ENCODE peak calls at places on chromosomes 13 and 19, in four cellular contexts. P is lung, O is Peyer's patch, T is K562. H is an unnamed sample.

GRCh38 chr13:34842466-34842865 is 99.6 kb upstream of the NBEA start:
- DNase-seq in O (no peak), T (no peak), P (no peak), H (no peak)

GRCh38 chr13:109088101-109088500 is 458.7 kb downstream of the MYO16 start:
- DNase-seq in T (no peak), O (no peak), P (no peak), H (no peak)

GRCh38 chr19:10292789-10293636 is 3.3 kb downstream of the ICAM5 start:
- DNase-seq in P (no peak), O (peak; percentile 52), T (peak; percentile 77), H (no peak)

GRCh38 chr19:35978271-35978670 is 16.7 kb upstream of the SDHAF1 start:
- DNase-seq in O (no peak), T (no peak), P (no peak), H (no peak)

GRCh38 chr13:31930901-31931522 is 100.6 kb upstream of the FRY start:
- DNase-seq in T (no peak), P (no peak), O (no peak), H (no peak)

GRCh38 chr13:45731455-45731854 is 29.3 kb downstream of the CBY2 start:
- DNase-seq in P (no peak), O (no peak), T (no peak), H (no peak)

GRCh38 chr19:58086825-58087710 is 11.0 kb downstream of the ZSCAN18 start:
- DNase-seq in P (no peak), O (no peak), T (no peak), H (no peak)

GRCh38 chr13:92407858-92408257 is 818.7 kb upstream of the GPC6 start:
- DNase-seq in T (no peak), O (no peak), P (no peak), H (no peak)

GRCh38 chr13:78742659-78743058 is 83.7 kb upstream of the OBI1 start:
- DNase-seq in P (no peak), T (no peak), O (no peak), H (no peak)

GRCh38 chr13:45850020-45850613 is 1.4 kb downstream of the SIAH3 start:
- DNase-seq in T (no peak), P (no peak), O (no peak), H (peak; percentile 38)

GRCh38 chr19:5624154-5624663 is 1.3 kb downstream of the SAFB start:
- DNase-seq in O (peak; percentile 58), P (peak; percentile 42), T (peak; percentile 38), H (peak; percentile 32)
- H3K4me1 ChIP-seq in O (peaks cover 31% of the 10 kb centered on the region), P (peaks cover 3% of the 10 kb centered on the region), T (peaks cover 57% of the 10 kb centered on the region), H (peaks cover 22% of the 10 kb centered on the region)

GRCh38 chr19:21587549-21587948 is 82.1 kb downstream of the ZNF429 start:
- DNase-seq in O (no peak), P (no peak), T (no peak), H (no peak)

GRCh38 chr19:21585491-21585890 is 80.1 kb downstream of the ZNF429 start:
- DNase-seq in T (no peak), O (no peak), P (no peak), H (no peak)

GRCh38 chr19:21586341-21587116 is 81.1 kb downstream of the ZNF429 start:
- DNase-seq in O (no peak), P (no peak), T (no peak), H (no peak)

GRCh38 chr19:21588202-21588601 is 82.8 kb downstream of the ZNF429 start:
- DNase-seq in O (no peak), P (no peak), T (no peak), H (no peak)

GRCh38 chr19:21587117-21587461 is 81.7 kb downstream of the ZNF429 start:
- DNase-seq in P (no peak), O (no peak), T (no peak), H (no peak)
- H3K4me3 ChIP-seq in P (peak overlapping the region; percentile 44), O (peak overlapping the region; percentile 44), T (no peak overlapping the region), H (no peak overlapping the region)

GRCh38 chr19:1465191-1466016 is 13.6 kb downstream of the C19orf25 start:
- DNase-seq in P (no peak), O (peak; percentile 84), T (no peak), H (no peak)
- H3K27me3 ChIP-seq in P (peaks cover 16% of the 10 kb centered on the region), O (peaks cover 41% of the 10 kb centered on the region), T (no peaks in the 10 kb centered on the region), H (no peaks in the 10 kb centered on the region)

DNA sequence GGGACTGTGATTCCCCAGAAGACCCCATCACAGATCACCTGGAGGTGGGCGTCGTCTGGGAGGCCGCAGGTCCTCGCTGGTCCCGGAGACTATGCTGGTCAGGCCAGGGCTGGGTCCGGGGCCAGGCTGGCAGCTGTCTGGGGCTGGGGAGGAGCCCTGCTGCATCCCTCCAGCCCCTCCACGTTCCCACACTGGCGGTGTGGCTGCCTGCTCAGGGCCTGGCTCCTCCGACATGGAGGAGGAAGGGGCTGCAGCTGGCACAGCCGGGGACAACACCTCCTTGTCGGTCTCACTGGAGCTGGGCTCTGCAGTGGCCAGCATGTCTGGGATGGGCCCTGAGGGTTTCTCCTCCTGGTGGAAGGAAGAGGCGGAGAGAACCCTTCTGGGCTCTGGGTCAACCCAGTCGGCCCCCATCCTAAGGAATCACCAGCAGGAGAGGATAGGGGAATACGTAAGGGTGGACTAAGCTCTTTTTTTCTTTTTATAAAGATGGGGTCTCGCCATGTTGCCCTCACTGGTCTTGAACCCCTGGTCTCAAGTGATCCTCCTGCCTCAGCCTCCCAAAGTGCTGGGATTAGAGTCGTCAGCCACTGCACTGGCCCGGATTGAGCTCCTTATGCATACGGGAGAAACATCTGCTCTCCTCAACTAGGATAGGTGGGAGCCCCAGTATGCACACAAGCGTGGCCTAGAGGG is 828 bp downstream of the ZNF414 start:
- DNase-seq in T (no peak), O (no peak), P (no peak), H (no peak)
- H3K4me1 ChIP-seq in T (peaks cover 33% of the 10 kb centered on the region), O (peaks cover 5% of the 10 kb centered on the region), P (peaks cover 12% of the 10 kb centered on the region), H (peaks cover 13% of the 10 kb centered on the region)

GRCh38 chr19:20078696-20079095 is 896 bp downstream of the ZNF90 start:
- DNase-seq in T (no peak), P (peak; percentile 32), O (no peak), H (no peak)

GRCh38 chr19:20077791-20078463 is at the start of gene ZNF90:
- DNase-seq in T (peak; percentile 57), O (peak; percentile 72), P (peak; percentile 92), H (no peak)

DNA sequence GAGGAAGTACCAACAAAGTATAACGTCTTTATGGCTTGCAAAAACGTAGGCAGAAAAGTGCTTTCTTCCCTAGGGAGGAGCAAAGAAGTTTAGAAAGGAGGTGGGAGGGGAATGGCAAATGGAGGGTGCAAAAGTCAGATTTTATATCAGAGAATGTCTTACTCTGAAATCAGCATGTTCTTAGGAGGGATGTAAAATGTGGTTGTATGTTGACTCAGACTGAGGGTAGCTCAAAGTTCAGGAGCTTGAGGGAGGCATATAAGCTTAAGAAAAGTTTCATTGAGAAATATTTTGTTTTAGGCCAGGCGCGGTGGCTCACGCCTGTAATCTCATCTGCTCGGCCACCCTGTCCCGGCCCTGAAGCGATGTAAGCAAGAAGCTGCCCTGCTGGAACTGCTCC is 1.7 kb downstream of the ZNF90 start:
- DNase-seq in T (no peak), O (no peak), P (no peak), H (no peak)
- H3K4me3 ChIP-seq in T (no peak overlapping the region), O (no peak overlapping the region), P (no peak overlapping the region), H (no peak overlapping the region)

DNA sequence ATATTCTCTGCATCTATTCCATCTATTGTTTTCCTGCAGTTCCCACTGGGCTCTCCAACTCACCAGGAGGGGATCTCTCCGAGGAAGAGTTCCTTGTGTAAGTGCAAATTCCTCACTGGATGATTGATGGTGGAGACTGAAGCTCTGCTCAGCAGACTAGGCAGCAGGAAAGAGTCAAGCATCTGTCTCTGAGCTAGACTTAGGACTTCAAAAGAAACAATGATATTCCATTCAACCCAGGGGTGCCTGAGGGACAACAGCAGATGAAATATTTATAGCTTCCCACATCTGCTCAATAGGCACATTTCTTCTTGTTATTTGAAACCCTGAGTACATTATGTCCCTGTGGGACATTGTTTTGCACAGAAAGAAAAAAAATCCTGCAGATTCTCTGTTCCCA is at the start of the genes OR7A5 and OR7C1:
- DNase-seq in O (no peak), T (no peak), P (no peak), H (no peak)
- H3K27me3 ChIP-seq in O (no peaks in the 10 kb centered on the region), T (peaks cover 10% of the 10 kb centered on the region), P (no peaks in the 10 kb centered on the region), H (peaks cover 2% of the 10 kb centered on the region)

H was measured in HAP-1.